ENCODE peak calls at places on chromosomes 2 and 18, in five cellular contexts. O, H, G, B and V are unnamed samples.
A peak's percentile ranks its signal among the peaks of the same experiment; 100 is the strongest.

GRCh38 chr2:3398837-3399236 is 19.3 kb downstream of the TRAPPC12 start:
- DNase-seq in O (no peak), H (no peak), G (no peak), B (no peak), V (no peak)

GRCh38 chr2:106028192-106028591 is 165.9 kb downstream of the UXS1 start:
- DNase-seq in O (no peak), H (peak; percentile 78), G (no peak), B (no peak), V (no peak)

GRCh38 chr2:191143791-191144190 is 7.0 kb downstream of the STAT4 start:
- DNase-seq in O (no peak), H (no peak), G (no peak), B (no peak), V (no peak)

GRCh38 chr2:53859354-53860159 is at the start of gene GPR75:
- DNase-seq in O (peak; percentile 73), H (no peak), G (peak; percentile 20), B (peak; percentile 37), V (peak; percentile 29)

GRCh38 chr2:96916156-96917007 is 46.5 kb upstream of the SEMA4C start:
- DNase-seq in O (no peak), H (no peak), G (no peak), B (no peak), V (no peak)

GRCh38 chr2:6863792-6864191 is 1.9 kb downstream of the CMPK2 start:
- DNase-seq in O (no peak), H (no peak), G (no peak), B (peak; percentile 12), V (no peak)

GRCh38 chr2:59947917-59948534 is 605.4 kb downstream of the BCL11A start:
- DNase-seq in O (no peak), H (no peak), G (no peak), B (peak; percentile 7), V (peak; percentile 7)

GRCh38 chr18:74186661-74187060 is 38.3 kb downstream of the TIMM21 start:
- DNase-seq in O (no peak), H (no peak), G (no peak), B (no peak), V (no peak)

GRCh38 chr2:240787521-240788472 is 32.2 kb downstream of the KIF1A start:
- DNase-seq in O (peak; percentile 56), H (no peak), G (no peak), B (no peak), V (no peak)

GRCh38 chr2:137508739-137509384 is 455.4 kb upstream of the HNMT start:
- DNase-seq in O (no peak), H (no peak), G (no peak), B (no peak), V (no peak)

GRCh38 chr2:191566347-191566746 is 111.6 kb upstream of the NABP1 start:
- DNase-seq in O (no peak), H (peak; percentile 87), G (peak; percentile 18), B (peak; percentile 74), V (peak; percentile 29)

GRCh38 chr18:7034924-7035323 is 82.7 kb downstream of the LAMA1 start:
- DNase-seq in O (no peak), H (no peak), G (no peak), B (no peak), V (no peak)

GRCh38 chr2:14094592-14094991 is 537.9 kb upstream of the LRATD1 start:
- DNase-seq in O (no peak), H (no peak), G (no peak), B (no peak), V (no peak)

GRCh38 chr2:241235859-241236593 is 47.5 kb downstream of the ANO7 start:
- DNase-seq in O (peak; percentile 47), H (no peak), G (no peak), B (no peak), V (no peak)

GRCh38 chr2:100691846-100692245 is 128.1 kb upstream of the NPAS2 start:
- DNase-seq in O (no peak), H (no peak), G (no peak), B (no peak), V (no peak)

GRCh38 chr2:113068706-113069485 is 1.1 kb downstream of the IL1F10 start:
- DNase-seq in O (no peak), H (no peak), G (no peak), B (no peak), V (no peak)

GRCh38 chr2:133967326-133967725 is 286.5 kb upstream of the MGAT5 start:
- DNase-seq in O (no peak), H (no peak), G (no peak), B (no peak), V (no peak)

GRCh38 chr2:166972002-166972401 is 83.7 kb downstream of the XIRP2 start:
- DNase-seq in O (no peak), H (no peak), G (no peak), B (no peak), V (no peak)

GRCh38 chr2:30293303-30293912 is 62.1 kb downstream of the LBH start:
- DNase-seq in O (no peak), H (no peak), G (peak; percentile 40), B (peak; percentile 13), V (no peak)

GRCh38 chr2:28782423-28782822 is 28.2 kb upstream of the SPDYA start:
- DNase-seq in O (no peak), H (no peak), G (no peak), B (no peak), V (no peak)

GRCh38 chr2:28778392-28778791 is 26.8 kb downstream of the PPP1CB start:
- DNase-seq in O (no peak), H (no peak), G (no peak), B (no peak), V (no peak)

GRCh38 chr2:28779020-28779419 is 27.4 kb downstream of the PPP1CB start:
- DNase-seq in O (no peak), H (no peak), G (no peak), B (no peak), V (no peak)

GRCh38 chr2:28776471-28776870 is 24.8 kb downstream of the PPP1CB start:
- DNase-seq in O (no peak), H (no peak), G (no peak), B (no peak), V (no peak)

DNA sequence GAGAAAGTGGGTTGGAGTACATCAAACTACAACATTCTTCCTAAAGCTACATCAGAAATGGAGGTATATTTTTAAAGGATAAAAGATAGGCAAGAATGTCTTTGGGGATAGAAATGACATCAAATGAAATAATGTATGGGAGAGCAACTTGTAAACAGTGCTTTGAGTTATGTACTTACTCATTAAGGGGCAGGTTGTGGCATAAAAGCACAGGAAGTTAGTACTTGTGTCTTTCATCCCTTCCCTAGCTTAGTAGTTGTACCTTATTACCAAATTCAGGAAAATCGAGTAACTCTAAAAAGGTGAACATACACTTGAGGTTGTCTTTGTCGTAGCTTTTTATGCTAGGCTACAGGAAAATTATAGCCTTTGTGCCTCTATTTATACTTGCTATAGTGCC is 28.9 kb downstream of the PPP1CB start:
- DNase-seq in O (no peak), H (no peak), G (no peak), B (no peak), V (no peak)
- H3K36me3 ChIP-seq in O (peaks cover 91% of the 10 kb centered on the region), H (no peaks in the 10 kb centered on the region), G (no peaks in the 10 kb centered on the region), B (peaks cover 14% of the 10 kb centered on the region), V (no peaks in the 10 kb centered on the region)

DNA sequence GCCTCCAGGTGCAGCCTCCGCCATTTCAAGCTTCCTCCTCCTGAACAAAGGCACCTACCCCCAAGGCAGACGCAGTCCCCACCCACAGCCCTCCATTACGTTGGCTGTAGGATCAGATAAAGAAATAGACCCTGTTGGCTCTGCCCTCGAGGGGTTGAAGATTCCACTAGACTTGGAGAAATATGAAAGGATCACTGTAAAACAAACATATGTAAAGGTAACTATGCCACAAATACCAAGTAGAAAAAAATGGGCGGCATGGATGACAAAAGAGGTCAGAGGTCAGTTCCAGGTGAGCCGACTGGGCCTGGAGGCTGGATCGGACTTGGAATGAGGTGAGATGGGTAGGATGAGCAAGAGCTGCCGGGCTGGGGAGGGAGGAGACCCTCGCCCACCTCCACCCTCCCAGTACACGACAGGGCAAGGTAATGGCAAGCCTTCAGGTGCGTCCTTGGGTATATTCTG is 84.8 kb upstream of the POMC start:
- DNase-seq in O (no peak), H (no peak), G (no peak), B (no peak), V (no peak)
- H3K4me3 ChIP-seq in O (peak overlapping the region; percentile 63), H (no peak overlapping the region), G (peak overlapping the region; percentile 58), B (no peak overlapping the region), V (no peak overlapping the region)

GRCh38 chr18:47316924-47317323 is 65.5 kb upstream of the SKOR2 start:
- DNase-seq in O (no peak), H (no peak), G (no peak), B (no peak), V (no peak)
- H3K4me1 ChIP-seq in O (no peaks in the 10 kb centered on the region), H (no peaks in the 10 kb centered on the region), G (no peaks in the 10 kb centered on the region), B (no peaks in the 10 kb centered on the region), V (no peaks in the 10 kb centered on the region)

GRCh38 chr2:222621893-222622292 is 34.0 kb downstream of the FARSB start:
- DNase-seq in O (no peak), H (no peak), G (no peak), B (no peak), V (no peak)
- H3K36me3 ChIP-seq in O (peaks cover 69% of the 10 kb centered on the region), H (no peaks in the 10 kb centered on the region), G (no peaks in the 10 kb centered on the region), B (no peaks in the 10 kb centered on the region), V (no peaks in the 10 kb centered on the region)

GRCh38 chr2:221096651-221097567 is 475.2 kb downstream of the EPHA4 start:
- DNase-seq in O (no peak), H (no peak), G (no peak), B (no peak), V (no peak)
- H3K4me3 ChIP-seq in O (no peak overlapping the region), H (no peak overlapping the region), G (no peak overlapping the region), B (no peak overlapping the region), V (no peak overlapping the region)